ENCODE peak calls at places on chromosome 19, in five cellular contexts. Y is smooth muscle cell of the brain vasculature, T is posterior cingulate gyrus, N is keratinocyte, R is RWPE1. V is an unnamed sample.

GRCh38 chr19:40582467-40582866 is 5.8 kb downstream of the SHKBP1 start:
- DNase-seq in R (no peak), T (no peak), Y (no peak), N (no peak), V (no peak)

GRCh38 chr19:8397291-8397690 is 7.1 kb downstream of the RAB11B start:
- DNase-seq in R (peak), N (no peak), T (no peak), Y (no peak), V (no peak)

GRCh38 chr19:48341006-48341405 is 15.7 kb downstream of the EMP3 start:
- DNase-seq in Y (no peak), R (peak), T (no peak), N (no peak), V (no peak)

GRCh38 chr19:35029737-35030256 is 473 bp upstream of the SCN1B start:
- DNase-seq in R (no peak), N (no peak), T (no peak), Y (no peak), V (no peak)

GRCh38 chr19:33407716-33408115 is 34.2 kb downstream of the CEBPG start:
- DNase-seq in Y (no peak), T (no peak), N (no peak), R (no peak), V (no peak)

GRCh38 chr19:16025108-16026101 is 50.9 kb upstream of the TPM4 start:
- DNase-seq in R (peak), Y (no peak), T (no peak), N (no peak), V (peak)

GRCh38 chr19:41926028-41926860 is 2.0 kb downstream of the ERFL start:
- DNase-seq in R (no peak), T (no peak), N (no peak), Y (no peak), V (no peak)

GRCh38 chr19:14619404-14619803 is 36.5 kb downstream of the CLEC17A start:
- DNase-seq in T (no peak), R (no peak), Y (no peak), N (no peak), V (no peak)

GRCh38 chr19:5023128-5023571 is 54.2 kb downstream of the KDM4B start:
- DNase-seq in N (no peak), T (no peak), R (no peak), Y (no peak), V (no peak)

GRCh38 chr19:12790628-12791344 is 500 bp upstream of the JUNB start:
- DNase-seq in N (no peak), Y (no peak), T (no peak), R (no peak), V (no peak)

GRCh38 chr19:39270091-39270871 is 2.1 kb downstream of the IFNL2 start:
- DNase-seq in R (no peak), N (no peak), T (no peak), Y (no peak), V (no peak)

GRCh38 chr19:51830263-51830662 is 35.3 kb downstream of the FPR3 start:
- DNase-seq in N (no peak), T (no peak), Y (no peak), R (no peak), V (no peak)

GRCh38 chr19:18173054-18173571 is 500 bp upstream of the IFI30 start:
- DNase-seq in N (no peak), R (no peak), Y (no peak), T (no peak), V (no peak)

GRCh38 chr19:3539743-3540118 is 757 bp downstream of the TEKTIP1 start:
- DNase-seq in Y (no peak), T (no peak), N (no peak), R (no peak), V (no peak)

GRCh38 chr19:27795369-27795768 is 1417.6 kb downstream of the UQCRFS1 start:
- DNase-seq in N (no peak), T (no peak), R (no peak), Y (no peak), V (no peak)

GRCh38 chr19:46256855-46257254 is 27.3 kb downstream of the IGFL1 start:
- DNase-seq in Y (no peak), T (no peak), R (no peak), N (no peak), V (no peak)

GRCh38 chr19:19276386-19276785 is 3.3 kb upstream of the TM6SF2 start:
- DNase-seq in Y (no peak), R (no peak), T (no peak), N (no peak), V (no peak)

GRCh38 chr19:46420056-46420455 is 6.7 kb upstream of the CCDC8 start:
- DNase-seq in N (no peak), R (no peak), T (no peak), Y (no peak), V (no peak)

GRCh38 chr19:19140476-19140875 is 2.2 kb upstream of the TMEM161A start:
- DNase-seq in N (no peak), R (no peak), Y (no peak), T (no peak), V (no peak)

GRCh38 chr19:42693760-42694350 is 46.4 kb downstream of the PSG3 start:
- DNase-seq in N (no peak), Y (no peak), T (no peak), R (peak), V (no peak)

GRCh38 chr19:3531716-3532115 is 7.3 kb upstream of the TEKTIP1 start:
- DNase-seq in Y (no peak), T (no peak), R (no peak), N (no peak), V (no peak)

GRCh38 chr19:1156830-1157615 is 17.0 kb downstream of the SBNO2 start:
- DNase-seq in Y (no peak), T (no peak), N (no peak), R (no peak), V (no peak)

GRCh38 chr19:16566161-16566560 is 6.1 kb downstream of the SLC35E1 start:
- DNase-seq in R (no peak), Y (no peak), N (no peak), T (no peak), V (no peak)

GRCh38 chr19:39131255-39131755 is 5.7 kb downstream of the PAK4 start:
- DNase-seq in N (no peak), T (no peak), Y (no peak), R (no peak), V (no peak)

GRCh38 chr19:42202290-42202867 is 15.1 kb downstream of the DEDD2 start:
- DNase-seq in N (no peak), Y (no peak), T (no peak), R (no peak), V (no peak)

GRCh38 chr19:29566496-29567054 is 39.5 kb upstream of the POP4 start:
- DNase-seq in R (no peak), Y (no peak), N (no peak), T (no peak), V (no peak)

GRCh38 chr19:2345794-2346663 is 14.0 kb upstream of the TMPRSS9 start:
- DNase-seq in N (no peak), R (no peak), T (no peak), Y (no peak), V (no peak)

GRCh38 chr19:29533578-29534544 is 8.1 kb downstream of the VSTM2B start:
- DNase-seq in R (no peak), N (no peak), T (no peak), Y (no peak), V (no peak)

GRCh38 chr19:8600816-8601215 is 9.7 kb downstream of the ADAMTS10 start:
- DNase-seq in N (no peak), T (no peak), Y (no peak), R (no peak), V (no peak)

GRCh38 chr19:58055483-58055874 is 3.6 kb upstream of the ZNF135 start:
- DNase-seq in T (no peak), R (no peak), N (no peak), Y (no peak), V (no peak)

GRCh38 chr19:29767039-29767735 is 44.6 kb upstream of the CCNE1 start:
- DNase-seq in R (no peak), T (no peak), Y (no peak), N (no peak), V (no peak)

GRCh38 chr19:38949580-38950367 is 19.0 kb downstream of the MRPS12 start:
- DNase-seq in N (no peak), R (no peak), T (peak), Y (peak), V (no peak)

GRCh38 chr19:3146677-3147100 is 10.9 kb downstream of the GNA15 start:
- DNase-seq in N (no peak), R (no peak), T (no peak), Y (no peak), V (peak)